ENCODE peak calls at places on chromosomes 11 and 22, in ten cellular contexts. Q is WTC11, C is A549, I is cardiac fibroblast, G is GM20000, F is fibroblast of lung, B is kidney, U is omental fat pad, S is RWPE1, D is right atrium auricular region. J is an unnamed sample.

GRCh38 chr11:22792497-22792896 is 37.1 kb downstream of the SVIP start:
- DNase-seq in B (no peak), I (peak; percentile 77), G (no peak), S (peak; percentile 16), F (peak; percentile 45), C (no peak), U (no peak), Q (no peak), D (no peak), J (peak; percentile 70)

GRCh38 chr11:3878036-3878584 is 22.6 kb downstream of the STIM1 start:
- DNase-seq in S (no peak), U (no peak), I (no peak), G (no peak), F (no peak), Q (no peak), C (no peak), D (no peak), B (no peak), J (no peak)

GRCh38 chr11:46671958-46672315 is 28.5 kb downstream of the ARHGAP1 start:
- DNase-seq in S (no peak), F (no peak), Q (no peak), C (no peak), I (no peak), U (no peak), G (no peak), D (no peak), B (no peak), J (no peak)

GRCh38 chr22:21951931-21952465 is 650 bp downstream of the PPM1F start:
- DNase-seq in S (no peak), G (peak; percentile 51), F (peak; percentile 36), I (peak; percentile 56), D (peak; percentile 63), C (no peak), B (no peak), Q (peak; percentile 62), U (no peak), J (peak; percentile 49)

GRCh38 chr11:101436511-101437142 is 147.2 kb downstream of the TRPC6 start:
- DNase-seq in F (peak; percentile 55), D (no peak), I (peak; percentile 51), C (peak; percentile 12), S (peak; percentile 20), G (peak; percentile 29), Q (peak; percentile 74), B (no peak), U (no peak), J (peak; percentile 54)

GRCh38 chr11:28757725-28758515 is 649.7 kb downstream of the METTL15 start:
- DNase-seq in S (no peak), Q (no peak), B (no peak), F (peak; percentile 48), C (peak; percentile 36), I (peak; percentile 88), G (no peak), D (no peak), U (no peak), J (no peak)

GRCh38 chr11:16859651-16860050 is 121.2 kb downstream of the C11orf58 start:
- DNase-seq in B (no peak), G (no peak), C (no peak), U (no peak), F (no peak), D (no peak), Q (no peak), S (no peak), I (no peak), J (no peak)

GRCh38 chr22:19019029-19019678 is 83.1 kb upstream of the PRODH start:
- DNase-seq in U (no peak), C (no peak), I (no peak), G (no peak), F (no peak), Q (no peak), D (no peak), S (no peak), B (no peak), J (no peak)

GRCh38 chr11:34075178-34075820 is 23.8 kb downstream of the CAPRIN1 start:
- DNase-seq in C (no peak), F (peak; percentile 75), I (peak; percentile 65), G (no peak), D (no peak), Q (no peak), U (no peak), S (peak; percentile 23), B (no peak), J (peak; percentile 47)

GRCh38 chr11:83971063-83971462 is 684.9 kb upstream of the CCDC90B start:
- DNase-seq in I (no peak), B (no peak), S (no peak), Q (no peak), U (no peak), F (peak; percentile 14), C (no peak), G (no peak), D (no peak), J (no peak)

GRCh38 chr22:24445481-24446290 is 18.3 kb downstream of the ADORA2A start:
- DNase-seq in F (no peak), D (no peak), B (peak; percentile 52), U (no peak), I (no peak), G (no peak), S (no peak), Q (no peak), C (no peak), J (no peak)

GRCh38 chr11:75103380-75104026 is 6.8 kb upstream of the OR2AT4 start:
- DNase-seq in C (no peak), D (no peak), I (peak; percentile 26), G (no peak), F (peak; percentile 65), Q (no peak), U (no peak), S (peak; percentile 12), B (no peak), J (no peak)

DNA sequence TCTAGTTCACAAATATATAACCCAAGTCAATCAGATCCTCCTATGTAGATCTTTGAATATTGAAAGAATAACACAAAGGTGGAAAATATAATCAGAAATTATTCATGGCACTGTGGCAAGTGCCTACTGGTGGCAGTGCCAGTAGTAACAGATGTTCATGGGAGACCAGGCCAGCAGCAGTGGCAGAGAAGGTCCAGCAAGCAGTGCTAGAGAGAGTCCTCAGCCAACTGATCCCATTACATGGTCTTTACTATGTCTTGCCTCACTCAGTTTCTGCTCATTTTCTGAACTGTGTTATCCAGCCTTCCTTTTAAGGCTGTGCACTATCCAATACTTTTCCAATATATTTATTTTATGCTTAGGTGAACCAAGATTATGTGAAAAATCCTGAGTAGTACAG is 124.9 kb downstream of the MRTFA start:
- DNase-seq in Q (no peak), S (no peak), U (no peak), C (no peak), F (peak; percentile 59), D (no peak), I (peak; percentile 46), B (no peak), G (no peak), J (no peak)
- TF ChIP-seq CTCF in Q (no peak), S (no peak), U (no peak), C (no peak), F (no peak), D (no peak), I (no peak), B (no peak), G (no peak), J (no peak)

GRCh38 chr22:48976556-48977535 is 850.8 kb downstream of the BRD1 start:
- DNase-seq in U (no peak), S (no peak), C (no peak), D (no peak), F (no peak), B (no peak), Q (no peak), G (no peak), I (no peak), J (no peak)

GRCh38 chr22:48981671-48982070 is 846.0 kb downstream of the BRD1 start:
- DNase-seq in I (no peak), G (no peak), C (no peak), Q (no peak), S (no peak), U (no peak), D (no peak), B (no peak), F (no peak), J (no peak)

GRCh38 chr22:48980918-48981317 is 846.8 kb downstream of the BRD1 start:
- DNase-seq in Q (no peak), U (no peak), D (no peak), S (no peak), F (no peak), C (no peak), I (no peak), G (no peak), B (no peak), J (no peak)

GRCh38 chr22:48980409-48980808 is 847.3 kb downstream of the BRD1 start:
- DNase-seq in I (no peak), U (no peak), G (no peak), B (no peak), D (no peak), S (no peak), Q (no peak), C (no peak), F (no peak), J (no peak)

GRCh38 chr22:48979482-48979881 is 848.2 kb downstream of the BRD1 start:
- DNase-seq in D (no peak), B (no peak), U (no peak), Q (peak; percentile 45), F (no peak), I (no peak), G (no peak), C (peak; percentile 7), S (no peak), J (no peak)
- TF ChIP-seq CTCF in D (no peak), B (no peak), U (no peak), Q (no peak), F (no peak), I (no peak), G (no peak), C (no peak), S (no peak), J (peak; percentile 23)

DNA sequence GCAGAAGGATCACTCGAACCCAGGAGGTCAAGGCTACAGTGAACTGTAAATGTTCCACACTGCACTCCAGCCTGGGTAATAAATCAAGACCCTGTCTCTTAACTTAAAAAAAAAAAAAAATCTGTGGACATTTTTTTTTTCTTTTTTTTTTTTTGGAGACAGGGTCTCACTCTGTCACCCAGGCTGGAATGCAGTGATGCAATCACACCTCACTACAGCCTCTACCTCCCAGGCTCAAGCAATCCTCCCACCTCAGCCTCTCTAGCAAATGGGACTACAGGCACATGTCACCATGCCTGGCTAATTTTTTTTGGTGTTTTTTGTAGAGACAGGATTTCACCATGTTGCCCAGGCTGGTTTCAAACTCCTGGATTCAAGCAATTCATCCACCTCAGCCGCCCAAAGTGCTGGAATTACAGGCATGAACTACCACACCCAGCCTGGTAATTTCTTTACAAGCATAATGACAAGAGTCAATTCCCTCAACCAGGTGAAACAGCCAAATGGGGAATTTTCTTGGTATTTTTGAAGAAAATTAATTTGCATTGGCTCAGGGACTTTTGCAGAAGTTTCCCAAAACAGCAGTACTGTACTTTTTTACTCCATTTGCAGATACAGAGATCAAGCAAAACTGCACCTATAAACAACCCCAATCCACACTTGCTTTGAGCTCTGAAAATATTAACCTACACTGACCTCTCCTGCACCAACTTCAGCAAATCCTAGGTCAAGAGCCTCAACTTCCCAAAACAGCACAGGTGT is 44.0 kb downstream of the MRTFA start:
- DNase-seq in I (no peak), S (no peak), U (no peak), Q (no peak), C (no peak), F (no peak), D (no peak), G (peak; percentile 16), B (no peak), J (no peak)
- TF ChIP-seq CTCF in I (no peak), S (no peak), U (no peak), Q (no peak), C (no peak), F (no peak), D (no peak), G (no peak), B (no peak), J (no peak)

GRCh38 chr11:120057595-120058581 is 80.0 kb downstream of the TRIM29 start:
- DNase-seq in G (no peak), D (peak; percentile 47), C (no peak), B (no peak), Q (peak; percentile 49), I (peak; percentile 3), F (no peak), U (no peak), S (peak; percentile 47), J (peak; percentile 16)
- TF ChIP-seq CTCF in G (no peak), D (no peak), C (no peak), B (no peak), Q (no peak), I (no peak), F (no peak), U (no peak), S (no peak), J (no peak)